ENCODE peak calls at places on chromosomes 7 and 10, in four cellular contexts. A is hepatocyte, X is aorta, U is cardiac muscle cell. P is an unnamed sample. For H3K36me3, the result is how much of the 10 kb centered on the place peaks cover.

GRCh38 chr7:34823650-34824258 is 165.7 kb downstream of the NPSR1 start:
- DNase-seq in X (no peak), U (peak), A (peak), P (no peak)

GRCh38 chr10:95403690-95404459 is 113.1 kb upstream of the PDLIM1 start:
- DNase-seq in U (peak), X (no peak), A (no peak), P (no peak)

GRCh38 chr7:33250421-33250827 is 121.1 kb downstream of the BBS9 start:
- DNase-seq in X (no peak), U (no peak), A (no peak), P (no peak)

GRCh38 chr7:55509322-55509721 is 63.0 kb downstream of the VOPP1 start:
- DNase-seq in X (no peak), A (no peak), U (no peak), P (no peak)

GRCh38 chr10:9845075-9845474 is 1172.6 kb upstream of the CELF2 start:
- DNase-seq in A (no peak), X (no peak), U (no peak), P (no peak)

GRCh38 chr10:52632591-52632990 is 140.0 kb downstream of the MBL2 start:
- DNase-seq in X (no peak), U (no peak), A (no peak), P (no peak)

GRCh38 chr10:112949128-112949823 is 771 bp upstream of the TCF7L2 start:
- DNase-seq in X (no peak), A (peak), U (no peak), P (no peak)

GRCh38 chr7:38291650-38292049 is 18.2 kb upstream of the TARP start:
- DNase-seq in U (no peak), A (no peak), X (no peak), P (no peak)

GRCh38 chr10:33048223-33048622 is 90.2 kb upstream of the ITGB1 start:
- DNase-seq in A (no peak), U (no peak), X (no peak), P (no peak)

GRCh38 chr7:146388928-146389327 is 272.3 kb downstream of the CNTNAP2 start:
- DNase-seq in A (no peak), U (no peak), X (no peak), P (no peak)

GRCh38 chr10:127854769-127855583 is 37.8 kb downstream of the CLRN3 start:
- DNase-seq in A (no peak), X (no peak), U (no peak), P (no peak)

DNA sequence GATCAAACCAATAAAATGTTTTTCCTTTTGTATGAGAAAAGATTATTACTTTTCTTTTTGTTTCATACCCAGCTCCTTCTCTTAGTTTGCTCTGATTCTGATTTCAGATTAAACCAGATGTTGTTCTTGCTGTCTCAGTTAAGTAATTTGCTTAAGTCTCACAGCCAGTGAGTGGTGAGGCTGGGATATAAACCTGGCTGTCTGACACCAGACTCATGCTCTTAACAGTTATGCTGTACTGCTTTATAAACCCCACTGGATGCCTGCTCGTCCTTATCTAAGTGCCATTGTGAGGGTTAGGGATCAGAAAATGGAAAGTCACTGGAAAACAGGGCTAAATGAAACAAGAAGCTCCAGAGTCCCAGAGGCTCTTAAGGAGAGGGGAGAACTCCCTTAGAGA is 24.3 kb downstream of the GARS1 start:
- DNase-seq in A (no peak), U (no peak), X (no peak), P (no peak)
- H3K36me3 ChIP-seq in A (under half), U (half or more), X (under half), P (half or more)

GRCh38 chr7:1445341-1445740 is 13.9 kb downstream of the MICALL2 start:
- DNase-seq in A (no peak), X (no peak), U (no peak), P (no peak)
- H3K36me3 ChIP-seq in A (under half), X (under half), U (under half), P (under half)

GRCh38 chr7:36420307-36420706 is 30.6 kb downstream of the ANLN start:
- DNase-seq in X (no peak), A (no peak), U (no peak), P (no peak)
- H3K36me3 ChIP-seq in X (under half), A (under half), U (under half), P (under half)

GRCh38 chr7:135186841-135187253 is 16.3 kb upstream of the CYREN start:
- DNase-seq in U (no peak), A (no peak), X (peak), P (no peak)
- H3K36me3 ChIP-seq in U (under half), A (under half), X (under half), P (half or more)

DNA sequence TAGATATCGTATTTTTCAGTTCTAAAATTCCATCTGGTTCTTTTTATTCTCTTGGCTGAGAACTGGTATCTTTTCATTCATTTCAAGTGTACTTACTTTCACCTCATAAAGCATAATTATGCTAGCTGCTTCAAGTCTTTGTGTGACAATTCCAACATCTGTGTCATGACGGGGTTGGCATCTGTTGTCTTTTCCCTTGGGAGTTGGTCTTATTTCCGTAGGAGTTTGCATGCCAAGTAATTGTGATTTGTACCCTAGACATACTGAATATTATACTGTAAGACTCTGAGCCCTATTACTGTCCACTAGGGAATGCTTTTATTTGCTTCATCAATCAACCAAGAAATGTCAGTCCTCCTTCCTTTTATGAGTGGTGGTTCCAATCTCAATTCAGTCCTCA is 24.6 kb upstream of the HUS1 start:
- DNase-seq in X (no peak), A (no peak), U (no peak), P (no peak)
- H3K36me3 ChIP-seq in X (under half), A (under half), U (under half), P (under half)

GRCh38 chr7:129675521-129675920 is 64.0 kb downstream of the NRF1 start:
- DNase-seq in X (no peak), A (no peak), U (no peak), P (no peak)
- H3K36me3 ChIP-seq in X (under half), A (under half), U (under half), P (under half)

GRCh38 chr10:122222638-122223037 is 48.5 kb upstream of the BTBD16 start:
- DNase-seq in X (peak), A (no peak), U (no peak), P (no peak)
- H3K36me3 ChIP-seq in X (under half), A (under half), U (under half), P (half or more)

GRCh38 chr10:62083868-62084267 is 182.4 kb downstream of the ARID5B start:
- DNase-seq in U (peak), X (peak), A (peak), P (no peak)
- H3K36me3 ChIP-seq in U (under half), X (under half), A (under half), P (under half)